ENCODE peak calls at places on chromosomes 12 and 14, in six cellular contexts. One of them, this sample, is unnamed. For H3K4me1, the result is how much of the 10 kb centered on the place peaks cover.

GRCh38 chr12:105352940-105353635 is 22.6 kb downstream of the C12orf75 start:
- DNase-seq in left lung: no peak
- DNase-seq in naive thymus-derived CD4-positive, alpha-beta T cell: no peak
- DNase-seq in CD4-positive, alpha-beta memory T cell: no peak
- DNase-seq in cardiac muscle cell: no peak
- DNase-seq in lower lobe of right lung: no peak
- DNase-seq in this sample: no peak

GRCh38 chr14:101553931-101554330 is 7.4 kb upstream of the DIO3 start:
- DNase-seq in naive thymus-derived CD4-positive, alpha-beta T cell: no peak
- DNase-seq in left lung: no peak
- DNase-seq in lower lobe of right lung: no peak
- DNase-seq in CD4-positive, alpha-beta memory T cell: no peak
- DNase-seq in cardiac muscle cell: no peak
- DNase-seq in this sample: no peak

GRCh38 chr14:101810897-101811620 is 49.5 kb downstream of the PPP2R5C start:
- DNase-seq in lower lobe of right lung: no peak
- DNase-seq in cardiac muscle cell: no peak
- DNase-seq in left lung: no peak
- DNase-seq in CD4-positive, alpha-beta memory T cell: peak
- DNase-seq in naive thymus-derived CD4-positive, alpha-beta T cell: no peak
- DNase-seq in this sample: no peak

GRCh38 chr12:63952980-63953379 is 108.5 kb downstream of the SRGAP1 start:
- DNase-seq in lower lobe of right lung: no peak
- DNase-seq in CD4-positive, alpha-beta memory T cell: no peak
- DNase-seq in left lung: no peak
- DNase-seq in naive thymus-derived CD4-positive, alpha-beta T cell: no peak
- DNase-seq in cardiac muscle cell: no peak
- DNase-seq in this sample: no peak

GRCh38 chr14:89349196-89350008 is 67.6 kb downstream of the FOXN3 start:
- DNase-seq in CD4-positive, alpha-beta memory T cell: no peak
- DNase-seq in left lung: no peak
- DNase-seq in cardiac muscle cell: no peak
- DNase-seq in lower lobe of right lung: no peak
- DNase-seq in naive thymus-derived CD4-positive, alpha-beta T cell: no peak
- DNase-seq in this sample: no peak

GRCh38 chr14:87430810-87431209 is 562.2 kb downstream of the GALC start:
- DNase-seq in CD4-positive, alpha-beta memory T cell: no peak
- DNase-seq in lower lobe of right lung: no peak
- DNase-seq in cardiac muscle cell: no peak
- DNase-seq in naive thymus-derived CD4-positive, alpha-beta T cell: no peak
- DNase-seq in left lung: no peak
- DNase-seq in this sample: no peak

GRCh38 chr12:132146772-132147422 is 2.6 kb downstream of the NOC4L start:
- DNase-seq in left lung: no peak
- DNase-seq in lower lobe of right lung: peak
- DNase-seq in naive thymus-derived CD4-positive, alpha-beta T cell: no peak
- DNase-seq in cardiac muscle cell: no peak
- DNase-seq in CD4-positive, alpha-beta memory T cell: no peak
- DNase-seq in this sample: no peak

GRCh38 chr14:100866666-100867630 is 36.6 kb downstream of the RTL1 start:
- DNase-seq in left lung: peak
- DNase-seq in naive thymus-derived CD4-positive, alpha-beta T cell: no peak
- DNase-seq in lower lobe of right lung: peak
- DNase-seq in cardiac muscle cell: no peak
- DNase-seq in CD4-positive, alpha-beta memory T cell: no peak
- DNase-seq in this sample: no peak

GRCh38 chr14:55846852-55847471 is 267.0 kb downstream of the KTN1 start:
- DNase-seq in naive thymus-derived CD4-positive, alpha-beta T cell: no peak
- DNase-seq in CD4-positive, alpha-beta memory T cell: no peak
- DNase-seq in left lung: no peak
- DNase-seq in lower lobe of right lung: no peak
- DNase-seq in cardiac muscle cell: no peak
- DNase-seq in this sample: no peak

GRCh38 chr12:106301611-106302321 is 767 bp upstream of the TCP11L2 start:
- DNase-seq in naive thymus-derived CD4-positive, alpha-beta T cell: peak
- DNase-seq in CD4-positive, alpha-beta memory T cell: peak
- DNase-seq in cardiac muscle cell: peak
- DNase-seq in left lung: peak
- DNase-seq in lower lobe of right lung: peak
- DNase-seq in this sample: peak

GRCh38 chr14:72608391-72609204 is 285.3 kb downstream of the DPF3 start:
- DNase-seq in CD4-positive, alpha-beta memory T cell: no peak
- DNase-seq in lower lobe of right lung: no peak
- DNase-seq in naive thymus-derived CD4-positive, alpha-beta T cell: no peak
- DNase-seq in cardiac muscle cell: no peak
- DNase-seq in left lung: no peak
- DNase-seq in this sample: no peak

GRCh38 chr12:54287316-54288157 is 7.0 kb downstream of the HNRNPA1 start:
- DNase-seq in lower lobe of right lung: no peak
- DNase-seq in naive thymus-derived CD4-positive, alpha-beta T cell: no peak
- DNase-seq in left lung: no peak
- DNase-seq in CD4-positive, alpha-beta memory T cell: no peak
- DNase-seq in cardiac muscle cell: no peak
- DNase-seq in this sample: no peak

GRCh38 chr12:76588881-76589565 is 29.5 kb upstream of the OSBPL8 start:
- DNase-seq in left lung: no peak
- DNase-seq in lower lobe of right lung: no peak
- DNase-seq in CD4-positive, alpha-beta memory T cell: no peak
- DNase-seq in naive thymus-derived CD4-positive, alpha-beta T cell: no peak
- DNase-seq in cardiac muscle cell: no peak
- DNase-seq in this sample: no peak

GRCh38 chr12:8890313-8891084 is 23.8 kb upstream of the PHC1 start:
- DNase-seq in lower lobe of right lung: peak
- DNase-seq in naive thymus-derived CD4-positive, alpha-beta T cell: peak
- DNase-seq in CD4-positive, alpha-beta memory T cell: peak
- DNase-seq in left lung: no peak
- DNase-seq in cardiac muscle cell: peak
- DNase-seq in this sample: peak

GRCh38 chr12:87323369-87323768 is 705.8 kb downstream of the C12orf50 start:
- DNase-seq in naive thymus-derived CD4-positive, alpha-beta T cell: no peak
- DNase-seq in left lung: no peak
- DNase-seq in CD4-positive, alpha-beta memory T cell: no peak
- DNase-seq in cardiac muscle cell: no peak
- DNase-seq in lower lobe of right lung: no peak
- DNase-seq in this sample: no peak

GRCh38 chr14:35406811-35407630 is 2.5 kb upstream of the NFKBIA start:
- DNase-seq in cardiac muscle cell: peak
- DNase-seq in naive thymus-derived CD4-positive, alpha-beta T cell: peak
- DNase-seq in CD4-positive, alpha-beta memory T cell: peak
- DNase-seq in lower lobe of right lung: no peak
- DNase-seq in left lung: no peak
- DNase-seq in this sample: no peak

GRCh38 chr12:452667-453210 is 7.0 kb upstream of the B4GALNT3 start:
- DNase-seq in naive thymus-derived CD4-positive, alpha-beta T cell: peak
- DNase-seq in left lung: peak
- DNase-seq in lower lobe of right lung: no peak
- DNase-seq in CD4-positive, alpha-beta memory T cell: peak
- DNase-seq in cardiac muscle cell: no peak
- DNase-seq in this sample: peak

GRCh38 chr12:78388461-78388860 is 476.1 kb upstream of the SYT1 start:
- DNase-seq in cardiac muscle cell: no peak
- DNase-seq in left lung: no peak
- DNase-seq in naive thymus-derived CD4-positive, alpha-beta T cell: no peak
- DNase-seq in lower lobe of right lung: no peak
- DNase-seq in CD4-positive, alpha-beta memory T cell: no peak
- DNase-seq in this sample: no peak

GRCh38 chr14:92706386-92706785 is 42.0 kb downstream of the LGMN start:
- DNase-seq in CD4-positive, alpha-beta memory T cell: no peak
- DNase-seq in cardiac muscle cell: no peak
- DNase-seq in naive thymus-derived CD4-positive, alpha-beta T cell: no peak
- DNase-seq in left lung: no peak
- DNase-seq in lower lobe of right lung: no peak
- DNase-seq in this sample: no peak

GRCh38 chr12:49933793-49934192 is 16.7 kb upstream of the AQP2 start:
- DNase-seq in left lung: no peak
- DNase-seq in cardiac muscle cell: no peak
- DNase-seq in naive thymus-derived CD4-positive, alpha-beta T cell: no peak
- DNase-seq in lower lobe of right lung: no peak
- DNase-seq in CD4-positive, alpha-beta memory T cell: no peak
- DNase-seq in this sample: no peak

GRCh38 chr12:89782807-89783206 is 74.2 kb upstream of the ATP2B1 start:
- DNase-seq in lower lobe of right lung: no peak
- DNase-seq in naive thymus-derived CD4-positive, alpha-beta T cell: no peak
- DNase-seq in left lung: no peak
- DNase-seq in CD4-positive, alpha-beta memory T cell: no peak
- DNase-seq in cardiac muscle cell: no peak
- DNase-seq in this sample: no peak

GRCh38 chr12:43733687-43734086 is 24.9 kb downstream of the PUS7L start:
- DNase-seq in naive thymus-derived CD4-positive, alpha-beta T cell: no peak
- DNase-seq in lower lobe of right lung: no peak
- DNase-seq in CD4-positive, alpha-beta memory T cell: no peak
- DNase-seq in left lung: no peak
- DNase-seq in cardiac muscle cell: no peak
- DNase-seq in this sample: no peak

GRCh38 chr12:50353869-50354593 is 42.4 kb downstream of the FAM186A start:
- DNase-seq in cardiac muscle cell: no peak
- DNase-seq in left lung: no peak
- DNase-seq in CD4-positive, alpha-beta memory T cell: no peak
- DNase-seq in lower lobe of right lung: no peak
- DNase-seq in naive thymus-derived CD4-positive, alpha-beta T cell: no peak
- DNase-seq in this sample: no peak

GRCh38 chr12:56150563-56150962 is 1.8 kb upstream of the MYL6B start:
- DNase-seq in left lung: no peak
- DNase-seq in naive thymus-derived CD4-positive, alpha-beta T cell: no peak
- DNase-seq in lower lobe of right lung: no peak
- DNase-seq in cardiac muscle cell: no peak
- DNase-seq in CD4-positive, alpha-beta memory T cell: no peak
- DNase-seq in this sample: no peak

GRCh38 chr14:104223101-104223809 is 84.9 kb downstream of the KIF26A start:
- DNase-seq in lower lobe of right lung: peak
- DNase-seq in naive thymus-derived CD4-positive, alpha-beta T cell: no peak
- DNase-seq in CD4-positive, alpha-beta memory T cell: no peak
- DNase-seq in left lung: peak
- DNase-seq in cardiac muscle cell: peak
- DNase-seq in this sample: no peak

GRCh38 chr14:105529506-105530445 is 3.4 kb downstream of the TMEM121 start:
- DNase-seq in left lung: no peak
- DNase-seq in lower lobe of right lung: peak
- DNase-seq in cardiac muscle cell: no peak
- DNase-seq in CD4-positive, alpha-beta memory T cell: no peak
- DNase-seq in naive thymus-derived CD4-positive, alpha-beta T cell: peak
- DNase-seq in this sample: no peak

GRCh38 chr12:67698711-67699603 is 50.4 kb downstream of the DYRK2 start:
- DNase-seq in left lung: no peak
- DNase-seq in cardiac muscle cell: no peak
- DNase-seq in naive thymus-derived CD4-positive, alpha-beta T cell: peak
- DNase-seq in lower lobe of right lung: no peak
- DNase-seq in CD4-positive, alpha-beta memory T cell: peak
- DNase-seq in this sample: peak
- H3K4me3 ChIP-seq in left lung: no peak
- H3K4me3 ChIP-seq in cardiac muscle cell: no peak
- H3K4me3 ChIP-seq in naive thymus-derived CD4-positive, alpha-beta T cell: peak
- H3K4me3 ChIP-seq in lower lobe of right lung: peak
- H3K4me3 ChIP-seq in CD4-positive, alpha-beta memory T cell: peak
- H3K4me3 ChIP-seq in this sample: peak

DNA sequence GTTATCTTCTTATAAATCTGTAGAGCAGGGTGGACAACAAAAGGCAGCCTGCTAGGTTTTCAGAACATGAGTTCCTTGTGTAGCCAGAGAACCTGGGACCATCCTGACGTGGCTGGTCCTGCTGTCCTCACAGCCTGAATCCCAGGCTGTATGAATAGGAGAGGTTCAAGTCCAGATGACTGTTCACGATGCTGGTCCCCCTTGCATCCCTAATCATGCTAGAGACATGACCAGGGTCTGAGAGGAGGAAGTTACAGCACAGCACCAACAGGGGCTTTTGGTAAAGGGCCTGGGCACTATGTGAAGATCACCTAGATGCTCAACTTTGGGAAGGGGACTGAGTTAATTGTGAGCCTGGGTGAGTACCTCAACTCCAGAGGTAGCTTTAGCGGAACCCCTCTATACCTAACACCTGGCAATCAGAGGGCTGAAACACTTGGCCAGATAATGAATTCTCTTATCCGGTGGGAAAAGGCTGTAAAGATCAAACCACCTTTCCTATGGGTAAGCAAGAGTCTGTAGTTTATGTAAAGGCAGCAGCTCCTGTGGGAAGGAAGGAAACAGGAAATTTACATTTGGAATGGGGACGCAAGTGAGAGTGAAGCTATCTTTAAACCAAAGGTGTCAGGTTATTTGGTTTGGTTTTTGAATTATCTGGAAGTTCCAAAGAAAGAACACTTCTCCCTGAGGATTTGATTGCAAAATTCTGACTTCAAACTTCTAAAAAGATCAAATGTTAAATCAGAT is 112.8 kb downstream of the DAD1 start:
- DNase-seq in lower lobe of right lung: no peak
- DNase-seq in CD4-positive, alpha-beta memory T cell: no peak
- DNase-seq in cardiac muscle cell: no peak
- DNase-seq in naive thymus-derived CD4-positive, alpha-beta T cell: no peak
- DNase-seq in left lung: no peak
- DNase-seq in this sample: no peak
- H3K4me1 ChIP-seq in lower lobe of right lung: under half
- H3K4me1 ChIP-seq in CD4-positive, alpha-beta memory T cell: under half
- H3K4me1 ChIP-seq in cardiac muscle cell: under half
- H3K4me1 ChIP-seq in naive thymus-derived CD4-positive, alpha-beta T cell: under half
- H3K4me1 ChIP-seq in left lung: under half
- H3K4me1 ChIP-seq in this sample: under half

DNA sequence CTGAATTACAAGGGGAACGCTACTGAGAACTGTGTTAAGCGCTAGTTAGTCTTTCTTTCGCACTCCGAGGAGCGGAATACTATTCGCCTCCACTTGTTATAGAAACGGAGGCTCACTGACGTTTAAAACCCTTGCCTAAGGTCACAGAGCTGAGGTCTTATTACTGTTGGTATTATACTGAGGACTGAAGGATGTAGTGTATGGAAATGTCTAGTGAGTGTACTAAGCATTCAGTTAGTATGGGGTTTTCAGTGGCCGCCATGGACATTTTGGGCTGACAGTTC is 826 bp downstream of the ACADS start:
- DNase-seq in CD4-positive, alpha-beta memory T cell: no peak
- DNase-seq in lower lobe of right lung: peak
- DNase-seq in cardiac muscle cell: no peak
- DNase-seq in naive thymus-derived CD4-positive, alpha-beta T cell: no peak
- DNase-seq in left lung: no peak
- DNase-seq in this sample: no peak
- H3K4me3 ChIP-seq in CD4-positive, alpha-beta memory T cell: peak
- H3K4me3 ChIP-seq in lower lobe of right lung: peak
- H3K4me3 ChIP-seq in cardiac muscle cell: no peak
- H3K4me3 ChIP-seq in naive thymus-derived CD4-positive, alpha-beta T cell: peak
- H3K4me3 ChIP-seq in left lung: no peak
- H3K4me3 ChIP-seq in this sample: no peak

DNA sequence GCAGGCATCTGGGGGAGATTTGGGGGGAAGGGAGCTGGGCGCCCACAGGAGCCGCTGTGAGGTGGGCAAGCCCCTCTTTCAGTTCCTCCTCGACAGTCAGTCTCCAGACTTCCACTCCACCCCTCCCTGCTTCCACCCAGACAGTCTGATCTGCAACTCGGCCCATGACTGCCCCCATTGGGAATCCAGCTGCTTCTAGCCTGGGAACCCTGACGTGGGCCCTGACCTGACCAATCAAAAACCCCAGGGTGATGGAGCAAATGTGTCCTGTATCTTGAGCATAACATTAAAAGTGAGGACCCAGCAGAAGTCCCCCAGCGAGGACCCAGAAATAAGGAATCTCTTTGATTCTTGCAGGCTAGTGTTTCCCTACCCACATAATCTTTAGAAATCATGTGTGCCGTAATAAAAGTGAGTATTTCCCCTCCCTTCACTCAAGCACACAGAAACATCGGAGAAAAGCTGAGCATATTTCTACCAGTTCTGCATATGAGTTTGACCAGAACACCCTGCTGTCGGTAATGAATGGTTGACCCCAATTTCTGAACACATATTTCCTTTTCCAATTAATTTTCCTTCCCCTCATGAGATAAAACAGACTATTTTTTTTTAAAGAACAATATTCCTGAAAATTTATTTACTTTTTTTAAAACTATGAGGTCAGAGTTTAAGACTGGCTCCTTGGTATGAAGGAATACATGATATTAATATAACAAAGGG is 6.4 kb downstream of the SSH1 start:
- DNase-seq in left lung: peak
- DNase-seq in cardiac muscle cell: no peak
- DNase-seq in lower lobe of right lung: peak
- DNase-seq in CD4-positive, alpha-beta memory T cell: no peak
- DNase-seq in naive thymus-derived CD4-positive, alpha-beta T cell: no peak
- DNase-seq in this sample: no peak
- H3K4me1 ChIP-seq in left lung: half or more
- H3K4me1 ChIP-seq in cardiac muscle cell: under half
- H3K4me1 ChIP-seq in lower lobe of right lung: half or more
- H3K4me1 ChIP-seq in CD4-positive, alpha-beta memory T cell: under half
- H3K4me1 ChIP-seq in naive thymus-derived CD4-positive, alpha-beta T cell: under half
- H3K4me1 ChIP-seq in this sample: under half

This sample was measured in effector memory CD4-positive, alpha-beta T cell.